ENCODE peak calls at places on chromosome 13, in seven cellular contexts. M is NCI-H1092, C is NT2/D1, T is mesothelial cell of epicardium, Q is fibroblast of lung, V is skeletal muscle cell, R is psoas muscle. H is an unnamed sample.

GRCh38 chr13:56864451-56864850 is 276.3 kb upstream of the PRR20A start:
- DNase-seq in M (no peak), V (no peak), Q (peak), R (no peak), C (no peak), T (no peak), H (no peak)

GRCh38 chr13:77316430-77316829 is 10.5 kb downstream of the MYCBP2 start:
- DNase-seq in Q (no peak), R (no peak), T (no peak), V (no peak), C (no peak), M (no peak), H (no peak)

GRCh38 chr13:42524487-42525034 is 49.4 kb upstream of the TNFSF11 start:
- DNase-seq in V (no peak), T (no peak), R (no peak), C (no peak), Q (no peak), M (no peak), H (no peak)

GRCh38 chr13:36834299-36834698 is 15.3 kb downstream of the RFXAP start:
- DNase-seq in Q (peak), R (no peak), V (no peak), M (no peak), T (no peak), C (no peak), H (peak)

GRCh38 chr13:36298535-36299068 is 988 bp upstream of the CCDC169 start:
- DNase-seq in T (no peak), V (no peak), R (no peak), M (no peak), Q (no peak), C (peak), H (no peak)

GRCh38 chr13:59424661-59425060 is 739.1 kb downstream of the DIAPH3 start:
- DNase-seq in T (no peak), R (no peak), V (peak), M (no peak), C (no peak), Q (peak), H (no peak)

GRCh38 chr13:107392205-107392604 is 823.1 kb downstream of the LIG4 start:
- DNase-seq in T (no peak), R (no peak), V (no peak), Q (no peak), C (no peak), M (no peak), H (no peak)

GRCh38 chr13:28630864-28631263 is 28.1 kb upstream of the POMP start:
- DNase-seq in M (no peak), Q (no peak), C (no peak), R (no peak), V (no peak), T (no peak), H (no peak)

GRCh38 chr13:110306340-110306959 is 507 bp downstream of the COL4A1 start:
- DNase-seq in C (no peak), R (no peak), Q (peak), M (no peak), T (no peak), V (no peak), H (no peak)

GRCh38 chr13:114145722-114146121 is 13.3 kb upstream of the RASA3 start:
- DNase-seq in R (no peak), C (no peak), M (no peak), V (no peak), T (no peak), Q (no peak), H (no peak)

GRCh38 chr13:109454167-109454917 is 332.0 kb downstream of the IRS2 start:
- DNase-seq in V (peak), M (no peak), R (no peak), C (no peak), Q (peak), T (no peak), H (peak)

GRCh38 chr13:30895773-30896172 is 10.3 kb upstream of the MEDAG start:
- DNase-seq in M (no peak), T (no peak), R (peak), V (peak), Q (peak), C (no peak), H (peak)

GRCh38 chr13:29397265-29397664 is 198.2 kb downstream of the SLC7A1 start:
- DNase-seq in M (no peak), T (no peak), C (no peak), V (no peak), R (no peak), Q (no peak), H (no peak)

GRCh38 chr13:54373211-54373610 is 1344.6 kb downstream of the OLFM4 start:
- DNase-seq in C (no peak), M (no peak), Q (no peak), V (no peak), T (no peak), R (no peak), H (no peak)

GRCh38 chr13:20239748-20240147 is 7.6 kb upstream of the GJB6 start:
- DNase-seq in Q (no peak), R (no peak), C (no peak), T (no peak), V (no peak), M (no peak), H (no peak)

GRCh38 chr13:95603887-95604533 is 40.5 kb downstream of the DZIP1 start:
- DNase-seq in M (peak), T (no peak), Q (peak), C (no peak), V (no peak), R (no peak), H (no peak)

GRCh38 chr13:40600145-40600751 is 66.2 kb downstream of the FOXO1 start:
- DNase-seq in V (no peak), R (no peak), T (no peak), Q (no peak), C (no peak), M (no peak), H (no peak)